ENCODE peak calls at places on chromosomes 2 and 18, in six cellular contexts. F is activated CD4-positive, alpha-beta T cell treated with anti-CD3 and anti-CD28 coated beads, Interleukin-2, amount 10 ng/mL, durations not matched to agents 7 days and 5 days; W is dermis blood vessel endothelial cell; U is HT-29; H is amygdala; R is NCI-H526 treated with DMSO at 0.1 percent for 48 hours. L is an unnamed sample.

GRCh38 chr2:224104668-224105386 is 65.7 kb upstream of the SERPINE2 start:
- DNase-seq in F (no peak), W (no peak), U (no peak), H (no peak), R (no peak), L (no peak)

GRCh38 chr18:47436871-47437270 is 185.4 kb upstream of the SKOR2 start:
- DNase-seq in F (no peak), W (no peak), U (no peak), H (no peak), R (no peak), L (no peak)

GRCh38 chr2:137842430-137842829 is 121.8 kb upstream of the HNMT start:
- DNase-seq in F (no peak), W (no peak), U (no peak), H (no peak), R (no peak), L (peak; percentile 21)

GRCh38 chr18:79544386-79544963 is 135.1 kb upstream of the CTDP1 start:
- DNase-seq in F (no peak), W (no peak), U (no peak), H (no peak), R (no peak), L (no peak)

GRCh38 chr2:227450196-227450851 is 21.6 kb upstream of the AGFG1 start:
- DNase-seq in F (no peak), W (peak; percentile 21), U (peak; percentile 21), H (no peak), R (no peak), L (no peak)

GRCh38 chr2:54262015-54262765 is 6.2 kb upstream of the TSPYL6 start:
- DNase-seq in F (no peak), W (no peak), U (no peak), H (no peak), R (no peak), L (no peak)

GRCh38 chr2:62375051-62375450 is 130.9 kb downstream of the TMEM17 start:
- DNase-seq in F (no peak), W (no peak), U (no peak), H (no peak), R (no peak), L (no peak)

GRCh38 chr2:113227290-113227689 is 51.4 kb downstream of the PAX8 start:
- DNase-seq in F (no peak), W (no peak), U (no peak), H (no peak), R (no peak), L (no peak)

GRCh38 chr2:177164584-177165052 is 48.0 kb upstream of the HNRNPA3 start:
- DNase-seq in F (peak; percentile 85), W (peak; percentile 91), U (peak; percentile 94), H (peak; percentile 87), R (peak; percentile 93), L (peak; percentile 68)

GRCh38 chr2:186913870-186914269 is 64.9 kb upstream of the ZSWIM2 start:
- DNase-seq in F (no peak), W (no peak), U (no peak), H (no peak), R (no peak), L (no peak)

GRCh38 chr2:9594361-9595063 is 36.3 kb downstream of the YWHAQ start:
- DNase-seq in F (no peak), W (peak; percentile 89), U (peak; percentile 3), H (no peak), R (no peak), L (peak; percentile 49)

GRCh38 chr2:15603044-15603765 is 11.5 kb downstream of the DDX1 start:
- DNase-seq in F (no peak), W (no peak), U (no peak), H (no peak), R (no peak), L (no peak)

GRCh38 chr2:17752892-17753802 is 463 bp downstream of the SMC6 start:
- DNase-seq in F (peak; percentile 41), W (peak; percentile 62), U (peak; percentile 56), H (peak; percentile 50), R (peak; percentile 44), L (peak; percentile 71)

GRCh38 chr18:9743200-9744016 is 35.3 kb downstream of the RAB31 start:
- DNase-seq in F (no peak), W (peak; percentile 87), U (peak; percentile 84), H (no peak), R (no peak), L (peak; percentile 92)

GRCh38 chr2:157420771-157421323 is 23.0 kb downstream of the CYTIP start:
- DNase-seq in F (no peak), W (no peak), U (no peak), H (no peak), R (no peak), L (peak; percentile 62)

GRCh38 chr2:31382452-31383120 is 32.0 kb downstream of the XDH start:
- DNase-seq in F (no peak), W (no peak), U (no peak), H (no peak), R (no peak), L (no peak)

GRCh38 chr2:205868773-205869333 is 186.6 kb downstream of the NRP2 start:
- DNase-seq in F (peak; percentile 44), W (no peak), U (no peak), H (no peak), R (no peak), L (peak; percentile 26)

GRCh38 chr2:139669675-139670074 is 889.5 kb upstream of the NXPH2 start:
- DNase-seq in F (no peak), W (no peak), U (no peak), H (no peak), R (no peak), L (no peak)

GRCh38 chr2:40041983-40042382 is 262.9 kb upstream of the THUMPD2 start:
- DNase-seq in F (no peak), W (no peak), U (no peak), H (no peak), R (no peak), L (no peak)

GRCh38 chr18:2325308-2325849 is 245.9 kb downstream of the METTL4 start:
- DNase-seq in F (no peak), W (no peak), U (no peak), H (no peak), R (no peak), L (peak; percentile 75)

GRCh38 chr2:15875969-15876705 is 64.2 kb upstream of the MYCN start:
- DNase-seq in F (no peak), W (no peak), U (no peak), H (no peak), R (no peak), L (no peak)

GRCh38 chr18:48293954-48294893 is 115.0 kb downstream of the ZBTB7C start:
- DNase-seq in F (no peak), W (no peak), U (no peak), H (no peak), R (peak; percentile 84), L (no peak)

GRCh38 chr2:14514001-14514400 is 118.5 kb upstream of the LRATD1 start:
- DNase-seq in F (no peak), W (no peak), U (no peak), H (no peak), R (no peak), L (no peak)

GRCh38 chr2:112706170-112706664 is 14.6 kb upstream of the NT5DC4 start:
- DNase-seq in F (peak; percentile 88), W (no peak), U (no peak), H (no peak), R (no peak), L (peak; percentile 87)

GRCh38 chr2:9473985-9474360 is 378 bp upstream of the IAH1 start:
- DNase-seq in F (peak; percentile 79), W (peak; percentile 35), U (no peak), H (peak; percentile 49), R (no peak), L (no peak)

GRCh38 chr2:202657876-202658275 is 23.1 kb downstream of the FAM117B start:
- DNase-seq in F (no peak), W (no peak), U (no peak), H (no peak), R (no peak), L (no peak)

GRCh38 chr2:133390151-133390550 is 178.1 kb downstream of the NCKAP5 start:
- DNase-seq in F (no peak), W (no peak), U (no peak), H (no peak), R (no peak), L (no peak)

GRCh38 chr2:6957031-6957714 is 40.0 kb downstream of the RNF144A start:
- DNase-seq in F (no peak), W (no peak), U (no peak), H (no peak), R (no peak), L (no peak)

GRCh38 chr2:37543967-37544366 is 127.5 kb downstream of the CDC42EP3 start:
- DNase-seq in F (no peak), W (no peak), U (no peak), H (no peak), R (no peak), L (no peak)